ENCODE peak calls at places on chromosome 4, in four cellular contexts. H is SW 1271, B is AG04450, F is NCI-H1417. T is an unnamed sample.

GRCh38 chr4:74410741-74411140 is 34.2 kb upstream of the AREG start:
- DNase-seq in H (no peak), B (no peak), F (no peak), T (no peak)

GRCh38 chr4:73676881-73677323 is 56.7 kb upstream of the RASSF6 start:
- DNase-seq in H (no peak), B (peak; percentile 85), F (peak; percentile 96), T (no peak)

GRCh38 chr4:122584517-122584916 is 36.3 kb downstream of the IL21 start:
- DNase-seq in H (no peak), B (peak; percentile 33), F (no peak), T (no peak)

GRCh38 chr4:947491-947971 is 15.3 kb downstream of the TMEM175 start:
- DNase-seq in H (no peak), B (no peak), F (no peak), T (no peak)

GRCh38 chr4:182642831-182643230 is 274.4 kb downstream of the DCTD start:
- DNase-seq in H (peak; percentile 3), B (no peak), F (no peak), T (peak; percentile 21)

GRCh38 chr4:79148369-79148768 is 177.5 kb downstream of the NAA11 start:
- DNase-seq in H (no peak), B (no peak), F (no peak), T (no peak)

GRCh38 chr4:47744843-47745382 is 93.0 kb downstream of the CORIN start:
- DNase-seq in H (no peak), B (no peak), F (no peak), T (no peak)

GRCh38 chr4:146053901-146054300 is 115.3 kb upstream of the ZNF827 start:
- DNase-seq in H (no peak), B (no peak), F (no peak), T (no peak)

GRCh38 chr4:156705291-156705690 is 266.3 kb downstream of the PDGFC start:
- DNase-seq in H (no peak), B (no peak), F (no peak), T (no peak)

GRCh38 chr4:8248091-8248490 is 21.5 kb upstream of the HTRA3 start:
- DNase-seq in H (no peak), B (no peak), F (no peak), T (no peak)

GRCh38 chr4:3074846-3075651 is 568 bp downstream of the HTT start:
- DNase-seq in H (peak; percentile 64), B (no peak), F (peak; percentile 58), T (peak; percentile 67)

GRCh38 chr4:31741321-31741720 is 1021.2 kb downstream of the PCDH7 start:
- DNase-seq in H (no peak), B (no peak), F (no peak), T (no peak)

GRCh38 chr4:151206241-151207005 is 70.5 kb upstream of the PRSS48 start:
- DNase-seq in H (no peak), B (no peak), F (no peak), T (no peak)

GRCh38 chr4:183873389-183874185 is 31.5 kb upstream of the STOX2 start:
- DNase-seq in H (no peak), B (no peak), F (no peak), T (no peak)

GRCh38 chr4:55947254-55947882 is 1.4 kb upstream of the CEP135 start:
- DNase-seq in H (no peak), B (no peak), F (no peak), T (no peak)